ENCODE peak calls at places on chromosomes 2 and 18, in four cellular contexts. One of them, this sample, is unnamed. For H3K9me1 and H3K9me3, the result is how much of the 10 kb centered on the place peaks cover.

GRCh38 chr2:109644571-109645275 is 30.6 kb downstream of the SOWAHC start:
- DNase-seq in endothelial cell of umbilical vein: no peak
- DNase-seq in K562: no peak
- DNase-seq in IMR-90: no peak
- DNase-seq in this sample: no peak

GRCh38 chr2:96110621-96111256 is 5.6 kb downstream of the ADRA2B start:
- DNase-seq in endothelial cell of umbilical vein: no peak
- DNase-seq in K562: no peak
- DNase-seq in IMR-90: no peak
- DNase-seq in this sample: no peak

GRCh38 chr2:182368446-182368845 is 58.4 kb downstream of the PDE1A start:
- DNase-seq in endothelial cell of umbilical vein: no peak
- DNase-seq in K562: no peak
- DNase-seq in IMR-90: peak
- DNase-seq in this sample: no peak

GRCh38 chr18:37248281-37248680 is 317.3 kb downstream of the CELF4 start:
- DNase-seq in endothelial cell of umbilical vein: no peak
- DNase-seq in K562: no peak
- DNase-seq in IMR-90: no peak
- DNase-seq in this sample: no peak

GRCh38 chr2:151297882-151298281 is 8.4 kb upstream of the NMI start:
- DNase-seq in endothelial cell of umbilical vein: peak
- DNase-seq in K562: no peak
- DNase-seq in IMR-90: peak
- DNase-seq in this sample: no peak

GRCh38 chr2:101830146-101830545 is 132.6 kb downstream of the MAP4K4 start:
- DNase-seq in endothelial cell of umbilical vein: no peak
- DNase-seq in K562: no peak
- DNase-seq in IMR-90: no peak
- DNase-seq in this sample: no peak

GRCh38 chr2:237932731-237933131 is 34.1 kb upstream of the UBE2F start:
- DNase-seq in endothelial cell of umbilical vein: no peak
- DNase-seq in K562: no peak
- DNase-seq in IMR-90: peak
- DNase-seq in this sample: no peak

GRCh38 chr2:218727502-218728165 is 17.0 kb downstream of the TTLL4 start:
- DNase-seq in endothelial cell of umbilical vein: peak
- DNase-seq in K562: peak
- DNase-seq in IMR-90: peak
- DNase-seq in this sample: no peak

GRCh38 chr2:129011466-129012061 is 692.9 kb upstream of the HS6ST1 start:
- DNase-seq in endothelial cell of umbilical vein: no peak
- DNase-seq in K562: no peak
- DNase-seq in IMR-90: no peak
- DNase-seq in this sample: no peak

GRCh38 chr2:236679906-236680305 is 110.3 kb downstream of the ACKR3 start:
- DNase-seq in endothelial cell of umbilical vein: no peak
- DNase-seq in K562: no peak
- DNase-seq in IMR-90: peak
- DNase-seq in this sample: no peak

GRCh38 chr2:164841719-164842623 is at the start of gene COBLL1:
- DNase-seq in endothelial cell of umbilical vein: peak
- DNase-seq in K562: peak
- DNase-seq in IMR-90: peak
- DNase-seq in this sample: no peak

GRCh38 chr2:86821306-86821705 is 30.6 kb upstream of the CD8A start:
- DNase-seq in endothelial cell of umbilical vein: no peak
- DNase-seq in K562: no peak
- DNase-seq in IMR-90: no peak
- DNase-seq in this sample: no peak

GRCh38 chr2:66781804-66782203 is 346.9 kb downstream of the MEIS1 start:
- DNase-seq in endothelial cell of umbilical vein: no peak
- DNase-seq in K562: no peak
- DNase-seq in IMR-90: no peak
- DNase-seq in this sample: no peak

GRCh38 chr2:218249686-218250085 is 11.1 kb upstream of the GPBAR1 start:
- DNase-seq in endothelial cell of umbilical vein: no peak
- DNase-seq in K562: no peak
- DNase-seq in IMR-90: no peak
- DNase-seq in this sample: no peak

GRCh38 chr2:43774617-43775016 is 778 bp downstream of the DYNC2LI1 start:
- DNase-seq in endothelial cell of umbilical vein: no peak
- DNase-seq in K562: no peak
- DNase-seq in IMR-90: no peak
- DNase-seq in this sample: no peak

DNA sequence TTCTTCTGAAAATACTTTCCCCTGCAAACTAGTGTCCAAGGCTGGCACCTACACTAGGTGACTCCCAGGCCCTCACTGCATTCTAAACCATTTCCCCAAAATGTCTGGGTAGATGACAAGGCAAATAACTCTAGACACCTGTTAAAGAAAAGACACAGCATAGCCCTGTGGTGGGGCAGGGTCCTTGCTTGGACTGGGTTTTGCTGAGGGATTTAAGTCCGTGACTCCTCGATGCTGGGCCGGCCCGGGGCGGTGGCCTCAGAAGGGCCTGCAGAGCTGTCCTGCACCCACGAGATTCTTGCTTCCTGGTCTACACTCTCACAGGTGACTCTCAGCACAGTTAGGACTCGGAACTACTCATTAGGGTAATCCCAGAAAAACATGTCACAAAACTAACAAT is 55.2 kb downstream of the MBP start:
- DNase-seq in endothelial cell of umbilical vein: no peak
- DNase-seq in K562: no peak
- DNase-seq in IMR-90: no peak
- DNase-seq in this sample: no peak
- H3K9me1 ChIP-seq in endothelial cell of umbilical vein: under half
- H3K9me1 ChIP-seq in K562: under half
- H3K9me1 ChIP-seq in IMR-90: under half
- H3K9me1 ChIP-seq in this sample: under half

DNA sequence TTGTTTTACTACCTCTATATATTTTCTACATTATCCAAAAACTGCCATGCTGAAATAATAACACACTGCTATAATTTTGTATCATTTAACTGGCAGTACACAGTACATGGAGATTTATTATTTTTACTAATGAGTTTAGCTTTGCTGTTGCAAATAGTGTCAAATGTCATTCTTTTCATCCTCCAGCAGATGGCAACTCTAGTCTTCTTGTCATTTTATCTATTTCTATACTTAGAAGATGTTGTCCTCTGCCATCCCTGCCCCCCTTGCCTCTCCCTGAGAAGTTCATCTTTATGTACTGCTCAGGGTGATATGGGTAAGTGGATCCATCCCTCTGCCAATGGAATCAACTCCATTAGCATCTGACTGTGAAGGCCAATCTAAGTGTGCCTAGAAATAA is 21.7 kb upstream of the LRRTM1 start:
- DNase-seq in endothelial cell of umbilical vein: no peak
- DNase-seq in K562: peak
- DNase-seq in IMR-90: peak
- DNase-seq in this sample: no peak
- TF ChIP-seq CTCF in endothelial cell of umbilical vein: no peak
- TF ChIP-seq CTCF in K562: peak
- TF ChIP-seq CTCF in IMR-90: peak
- TF ChIP-seq CTCF in this sample: no peak

GRCh38 chr2:239824866-239825704 is 200.1 kb downstream of the NDUFA10 start:
- DNase-seq in endothelial cell of umbilical vein: no peak
- DNase-seq in K562: peak
- DNase-seq in IMR-90: no peak
- DNase-seq in this sample: no peak
- H3K9me3 ChIP-seq in endothelial cell of umbilical vein: under half
- H3K9me3 ChIP-seq in K562: under half
- H3K9me3 ChIP-seq in IMR-90: under half
- H3K9me3 ChIP-seq in this sample: under half

GRCh38 chr18:69085933-69086332 is 288.1 kb downstream of the CCDC102B start:
- DNase-seq in endothelial cell of umbilical vein: no peak
- DNase-seq in K562: no peak
- DNase-seq in IMR-90: no peak
- DNase-seq in this sample: no peak
- H3K9me1 ChIP-seq in endothelial cell of umbilical vein: under half
- H3K9me1 ChIP-seq in K562: under half
- H3K9me1 ChIP-seq in IMR-90: under half
- H3K9me1 ChIP-seq in this sample: under half

DNA sequence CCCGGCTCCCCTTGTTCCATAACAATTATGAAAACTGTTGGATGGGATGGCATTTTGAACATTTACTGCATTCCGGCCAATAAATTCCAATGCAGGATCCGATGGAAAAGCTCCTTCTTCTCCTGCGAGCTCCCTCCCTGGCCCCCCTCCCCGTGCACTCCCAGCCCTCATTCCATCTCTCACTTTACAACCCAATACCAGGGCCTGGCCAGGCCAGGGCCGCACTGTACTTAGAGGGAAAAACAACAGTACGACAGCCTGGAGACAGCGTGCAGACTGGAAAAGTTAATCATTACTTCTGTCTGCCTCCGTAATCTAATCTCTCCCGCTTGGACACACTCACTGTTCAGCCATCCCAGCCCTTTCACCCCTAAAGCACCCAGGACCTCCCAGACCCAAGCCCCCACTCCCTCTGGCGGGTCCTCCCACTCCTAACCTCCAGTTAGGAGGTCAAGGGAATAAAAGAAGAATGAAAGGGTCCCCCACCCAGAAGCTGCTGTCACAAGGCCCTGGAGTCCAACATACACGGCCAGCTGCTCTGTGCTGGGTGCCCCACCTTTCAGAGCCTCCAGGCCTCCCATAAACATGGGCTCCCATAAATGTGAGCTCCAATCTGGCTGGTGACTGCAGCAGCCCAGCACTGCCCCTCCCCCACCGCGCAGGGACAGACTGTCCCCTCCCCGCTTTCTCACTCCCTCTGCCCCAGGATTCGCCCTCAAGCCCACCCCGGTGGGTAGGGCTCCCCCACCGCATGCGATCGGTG is 20.6 kb downstream of the SMAD7 start:
- DNase-seq in endothelial cell of umbilical vein: peak
- DNase-seq in K562: no peak
- DNase-seq in IMR-90: peak
- DNase-seq in this sample: no peak
- TF ChIP-seq CTCF in endothelial cell of umbilical vein: no peak
- TF ChIP-seq CTCF in K562: no peak
- TF ChIP-seq CTCF in IMR-90: no peak
- TF ChIP-seq CTCF in this sample: no peak

DNA sequence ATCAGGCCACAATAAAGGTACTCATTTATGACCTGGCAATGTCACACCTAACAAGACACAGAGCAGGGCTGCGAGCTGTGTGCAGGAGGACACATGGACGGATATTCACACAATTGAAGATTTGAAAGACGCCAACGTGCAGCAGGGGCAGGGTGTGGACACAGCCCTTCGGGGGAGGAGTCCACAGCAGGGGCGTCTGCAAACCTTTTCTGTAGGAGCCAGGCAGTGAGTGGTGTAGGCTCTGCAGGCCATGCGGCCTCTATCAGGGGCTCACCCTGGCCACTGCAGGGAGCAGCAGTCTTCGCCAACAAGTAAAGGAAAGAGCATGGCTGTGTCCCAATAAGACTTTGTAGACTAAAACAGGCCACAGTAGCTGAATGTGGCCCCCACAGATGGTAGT is 125.7 kb upstream of the SNTG2 start:
- DNase-seq in endothelial cell of umbilical vein: no peak
- DNase-seq in K562: no peak
- DNase-seq in IMR-90: no peak
- DNase-seq in this sample: no peak
- H3K9me3 ChIP-seq in endothelial cell of umbilical vein: under half
- H3K9me3 ChIP-seq in K562: under half
- H3K9me3 ChIP-seq in IMR-90: under half
- H3K9me3 ChIP-seq in this sample: under half

DNA sequence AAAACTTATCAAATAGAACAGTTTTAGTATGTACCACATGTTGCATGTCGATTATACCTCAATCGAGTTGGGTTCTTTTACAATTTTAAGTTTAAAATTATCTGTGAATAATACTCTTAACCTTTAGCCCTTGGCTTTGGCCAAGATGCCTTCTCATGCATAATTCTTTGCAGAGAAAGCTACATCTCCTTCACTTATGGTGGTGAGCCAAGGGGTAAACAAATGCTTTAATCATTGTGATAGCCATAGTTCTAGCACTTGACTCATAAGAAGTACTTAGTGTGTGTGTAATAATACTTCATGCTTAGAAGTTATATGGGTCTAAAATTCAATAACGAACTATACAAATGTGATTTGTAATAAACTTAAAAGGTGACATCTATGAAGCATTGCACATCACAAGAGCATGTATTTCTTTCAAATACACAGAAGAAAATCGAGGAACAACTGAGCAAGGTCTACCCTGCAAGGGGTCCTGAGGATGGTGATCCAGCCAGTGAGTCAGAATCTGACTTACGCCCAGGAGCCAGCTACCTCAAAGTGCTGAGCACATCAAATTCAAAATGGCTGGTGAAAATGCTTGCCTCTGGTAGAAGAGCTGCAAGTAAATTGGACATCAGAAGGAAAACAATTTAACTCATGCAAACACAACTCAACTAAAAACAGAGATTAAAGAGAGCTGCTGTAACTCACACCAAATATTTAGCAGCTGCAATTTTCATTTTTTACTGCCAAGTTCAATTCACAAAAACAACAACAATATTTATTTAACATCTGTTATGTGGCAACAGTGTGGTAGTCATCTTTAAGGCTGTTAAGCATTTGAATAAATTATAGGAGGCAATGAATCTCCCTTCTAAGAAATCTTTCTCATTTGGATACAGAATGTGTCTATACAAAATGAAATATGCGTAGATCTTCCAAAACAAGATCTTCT is 23.8 kb upstream of the TTC39C start:
- DNase-seq in endothelial cell of umbilical vein: no peak
- DNase-seq in K562: no peak
- DNase-seq in IMR-90: peak
- DNase-seq in this sample: no peak
- H3K9me1 ChIP-seq in endothelial cell of umbilical vein: under half
- H3K9me1 ChIP-seq in K562: under half
- H3K9me1 ChIP-seq in IMR-90: under half
- H3K9me1 ChIP-seq in this sample: under half

This sample was measured in keratinocyte.